ENCODE peak calls at places on chromosomes 13 and 19, in four cellular contexts. One of them, this sample, is unnamed.

GRCh38 chr19:28737021-28737525 is 475.9 kb downstream of the UQCRFS1 start:
- DNase-seq in kidney glomerular epithelial cell: peak; percentile 53
- DNase-seq in stimulated activated CD4-positive, alpha-beta T cell treated with anti-CD3 and anti-CD28 coated beads, Interleukin-1b, Interleukin-23, amount 100 ng/mL, for 24 hours: no peak
- DNase-seq in A172: peak; percentile 31
- DNase-seq in this sample: peak; percentile 51

GRCh38 chr19:55526216-55527196 is 10.4 kb downstream of the SBK2 start:
- DNase-seq in kidney glomerular epithelial cell: peak; percentile 67
- DNase-seq in stimulated activated CD4-positive, alpha-beta T cell treated with anti-CD3 and anti-CD28 coated beads, Interleukin-1b, Interleukin-23, amount 100 ng/mL, for 24 hours: no peak
- DNase-seq in A172: peak; percentile 45
- DNase-seq in this sample: peak; percentile 55

GRCh38 chr19:6740589-6741348 is 1.3 kb downstream of the TRIP10 start:
- DNase-seq in kidney glomerular epithelial cell: no peak
- DNase-seq in stimulated activated CD4-positive, alpha-beta T cell treated with anti-CD3 and anti-CD28 coated beads, Interleukin-1b, Interleukin-23, amount 100 ng/mL, for 24 hours: no peak
- DNase-seq in A172: no peak
- DNase-seq in this sample: no peak

GRCh38 chr13:65435590-65435989 is 1794.5 kb downstream of the PCDH9 start:
- DNase-seq in kidney glomerular epithelial cell: no peak
- DNase-seq in stimulated activated CD4-positive, alpha-beta T cell treated with anti-CD3 and anti-CD28 coated beads, Interleukin-1b, Interleukin-23, amount 100 ng/mL, for 24 hours: no peak
- DNase-seq in A172: no peak
- DNase-seq in this sample: no peak

GRCh38 chr13:112700291-112701060 is 10.6 kb downstream of the ATP11A start:
- DNase-seq in kidney glomerular epithelial cell: no peak
- DNase-seq in stimulated activated CD4-positive, alpha-beta T cell treated with anti-CD3 and anti-CD28 coated beads, Interleukin-1b, Interleukin-23, amount 100 ng/mL, for 24 hours: no peak
- DNase-seq in A172: no peak
- DNase-seq in this sample: no peak

GRCh38 chr19:8185343-8186068 is 23.7 kb upstream of the CERS4 start:
- DNase-seq in kidney glomerular epithelial cell: no peak
- DNase-seq in stimulated activated CD4-positive, alpha-beta T cell treated with anti-CD3 and anti-CD28 coated beads, Interleukin-1b, Interleukin-23, amount 100 ng/mL, for 24 hours: no peak
- DNase-seq in A172: no peak
- DNase-seq in this sample: no peak

GRCh38 chr19:7617735-7618134 is 11.6 kb downstream of the XAB2 start:
- DNase-seq in kidney glomerular epithelial cell: no peak
- DNase-seq in stimulated activated CD4-positive, alpha-beta T cell treated with anti-CD3 and anti-CD28 coated beads, Interleukin-1b, Interleukin-23, amount 100 ng/mL, for 24 hours: no peak
- DNase-seq in A172: no peak
- DNase-seq in this sample: no peak

GRCh38 chr19:31260171-31260933 is 88.9 kb downstream of the TSHZ3 start:
- DNase-seq in kidney glomerular epithelial cell: no peak
- DNase-seq in stimulated activated CD4-positive, alpha-beta T cell treated with anti-CD3 and anti-CD28 coated beads, Interleukin-1b, Interleukin-23, amount 100 ng/mL, for 24 hours: no peak
- DNase-seq in A172: no peak
- DNase-seq in this sample: no peak

GRCh38 chr19:608155-609000 is 18.7 kb downstream of the HCN2 start:
- DNase-seq in kidney glomerular epithelial cell: no peak
- DNase-seq in stimulated activated CD4-positive, alpha-beta T cell treated with anti-CD3 and anti-CD28 coated beads, Interleukin-1b, Interleukin-23, amount 100 ng/mL, for 24 hours: no peak
- DNase-seq in A172: peak; percentile 37
- DNase-seq in this sample: no peak

GRCh38 chr13:74751739-74752138 is 617.5 kb upstream of the KLF12 start:
- DNase-seq in kidney glomerular epithelial cell: no peak
- DNase-seq in stimulated activated CD4-positive, alpha-beta T cell treated with anti-CD3 and anti-CD28 coated beads, Interleukin-1b, Interleukin-23, amount 100 ng/mL, for 24 hours: no peak
- DNase-seq in A172: no peak
- DNase-seq in this sample: no peak

GRCh38 chr19:15251749-15252397 is 19.6 kb upstream of the EPHX3 start:
- DNase-seq in kidney glomerular epithelial cell: peak; percentile 77
- DNase-seq in stimulated activated CD4-positive, alpha-beta T cell treated with anti-CD3 and anti-CD28 coated beads, Interleukin-1b, Interleukin-23, amount 100 ng/mL, for 24 hours: no peak
- DNase-seq in A172: peak; percentile 78
- DNase-seq in this sample: peak; percentile 78

GRCh38 chr19:46082728-46083050 is 41.8 kb downstream of the IGFL3 start:
- DNase-seq in kidney glomerular epithelial cell: peak; percentile 6
- DNase-seq in stimulated activated CD4-positive, alpha-beta T cell treated with anti-CD3 and anti-CD28 coated beads, Interleukin-1b, Interleukin-23, amount 100 ng/mL, for 24 hours: no peak
- DNase-seq in A172: peak; percentile 4
- DNase-seq in this sample: peak; percentile 23

GRCh38 chr13:73166204-73166603 is 107.4 kb downstream of the KLF5 start:
- DNase-seq in kidney glomerular epithelial cell: no peak
- DNase-seq in stimulated activated CD4-positive, alpha-beta T cell treated with anti-CD3 and anti-CD28 coated beads, Interleukin-1b, Interleukin-23, amount 100 ng/mL, for 24 hours: no peak
- DNase-seq in A172: no peak
- DNase-seq in this sample: no peak

GRCh38 chr13:35781044-35781443 is 304.6 kb upstream of the MAB21L1 start:
- DNase-seq in kidney glomerular epithelial cell: no peak
- DNase-seq in stimulated activated CD4-positive, alpha-beta T cell treated with anti-CD3 and anti-CD28 coated beads, Interleukin-1b, Interleukin-23, amount 100 ng/mL, for 24 hours: no peak
- DNase-seq in A172: no peak
- DNase-seq in this sample: no peak

GRCh38 chr19:34669305-34669704 is 7.7 kb downstream of the SCGB2B2 start:
- DNase-seq in kidney glomerular epithelial cell: no peak
- DNase-seq in stimulated activated CD4-positive, alpha-beta T cell treated with anti-CD3 and anti-CD28 coated beads, Interleukin-1b, Interleukin-23, amount 100 ng/mL, for 24 hours: no peak
- DNase-seq in A172: no peak
- DNase-seq in this sample: no peak

GRCh38 chr13:112928958-112929777 is 39.8 kb upstream of the MCF2L start:
- DNase-seq in kidney glomerular epithelial cell: no peak
- DNase-seq in stimulated activated CD4-positive, alpha-beta T cell treated with anti-CD3 and anti-CD28 coated beads, Interleukin-1b, Interleukin-23, amount 100 ng/mL, for 24 hours: no peak
- DNase-seq in A172: peak; percentile 57
- DNase-seq in this sample: peak; percentile 19

GRCh38 chr13:76903544-76904162 is 17.4 kb upstream of the KCTD12 start:
- DNase-seq in kidney glomerular epithelial cell: peak; percentile 51
- DNase-seq in stimulated activated CD4-positive, alpha-beta T cell treated with anti-CD3 and anti-CD28 coated beads, Interleukin-1b, Interleukin-23, amount 100 ng/mL, for 24 hours: peak; percentile 32
- DNase-seq in A172: peak; percentile 57
- DNase-seq in this sample: peak; percentile 71

GRCh38 chr19:18436651-18437478 is 1.1 kb downstream of the ISYNA1 start:
- DNase-seq in kidney glomerular epithelial cell: peak; percentile 54
- DNase-seq in stimulated activated CD4-positive, alpha-beta T cell treated with anti-CD3 and anti-CD28 coated beads, Interleukin-1b, Interleukin-23, amount 100 ng/mL, for 24 hours: peak; percentile 46
- DNase-seq in A172: no peak
- DNase-seq in this sample: peak; percentile 68

GRCh38 chr19:4586245-4586644 is 26.8 kb upstream of the SEMA6B start:
- DNase-seq in kidney glomerular epithelial cell: no peak
- DNase-seq in stimulated activated CD4-positive, alpha-beta T cell treated with anti-CD3 and anti-CD28 coated beads, Interleukin-1b, Interleukin-23, amount 100 ng/mL, for 24 hours: no peak
- DNase-seq in A172: no peak
- DNase-seq in this sample: no peak

GRCh38 chr19:17294051-17294891 is 9.0 kb downstream of the ABHD8 start:
- DNase-seq in kidney glomerular epithelial cell: no peak
- DNase-seq in stimulated activated CD4-positive, alpha-beta T cell treated with anti-CD3 and anti-CD28 coated beads, Interleukin-1b, Interleukin-23, amount 100 ng/mL, for 24 hours: peak; percentile 44
- DNase-seq in A172: no peak
- DNase-seq in this sample: no peak

GRCh38 chr13:37656247-37656940 is 57.8 kb upstream of the POSTN start:
- DNase-seq in kidney glomerular epithelial cell: peak; percentile 92
- DNase-seq in stimulated activated CD4-positive, alpha-beta T cell treated with anti-CD3 and anti-CD28 coated beads, Interleukin-1b, Interleukin-23, amount 100 ng/mL, for 24 hours: no peak
- DNase-seq in A172: peak; percentile 97
- DNase-seq in this sample: peak; percentile 89

GRCh38 chr19:56699552-56699951 is 28.0 kb upstream of the ZNF835 start:
- DNase-seq in kidney glomerular epithelial cell: no peak
- DNase-seq in stimulated activated CD4-positive, alpha-beta T cell treated with anti-CD3 and anti-CD28 coated beads, Interleukin-1b, Interleukin-23, amount 100 ng/mL, for 24 hours: no peak
- DNase-seq in A172: no peak
- DNase-seq in this sample: no peak

GRCh38 chr19:47765522-47766358 is 12.8 kb upstream of the SELENOW start:
- DNase-seq in kidney glomerular epithelial cell: no peak
- DNase-seq in stimulated activated CD4-positive, alpha-beta T cell treated with anti-CD3 and anti-CD28 coated beads, Interleukin-1b, Interleukin-23, amount 100 ng/mL, for 24 hours: no peak
- DNase-seq in A172: no peak
- DNase-seq in this sample: no peak

GRCh38 chr13:108947551-108948030 is 318.2 kb downstream of the MYO16 start:
- DNase-seq in kidney glomerular epithelial cell: no peak
- DNase-seq in stimulated activated CD4-positive, alpha-beta T cell treated with anti-CD3 and anti-CD28 coated beads, Interleukin-1b, Interleukin-23, amount 100 ng/mL, for 24 hours: no peak
- DNase-seq in A172: no peak
- DNase-seq in this sample: no peak

GRCh38 chr19:48915757-48916156 is 15.6 kb downstream of the NUCB1 start:
- DNase-seq in kidney glomerular epithelial cell: no peak
- DNase-seq in stimulated activated CD4-positive, alpha-beta T cell treated with anti-CD3 and anti-CD28 coated beads, Interleukin-1b, Interleukin-23, amount 100 ng/mL, for 24 hours: no peak
- DNase-seq in A172: no peak
- DNase-seq in this sample: no peak

GRCh38 chr13:113049521-113049941 is 56.1 kb upstream of the F7 start:
- DNase-seq in kidney glomerular epithelial cell: no peak
- DNase-seq in stimulated activated CD4-positive, alpha-beta T cell treated with anti-CD3 and anti-CD28 coated beads, Interleukin-1b, Interleukin-23, amount 100 ng/mL, for 24 hours: no peak
- DNase-seq in A172: no peak
- DNase-seq in this sample: no peak

GRCh38 chr19:11404588-11405258 is 14.4 kb downstream of the RGL3 start:
- DNase-seq in kidney glomerular epithelial cell: no peak
- DNase-seq in stimulated activated CD4-positive, alpha-beta T cell treated with anti-CD3 and anti-CD28 coated beads, Interleukin-1b, Interleukin-23, amount 100 ng/mL, for 24 hours: no peak
- DNase-seq in A172: no peak
- DNase-seq in this sample: no peak

GRCh38 chr13:73972503-73972902 is 161.7 kb downstream of the KLF12 start:
- DNase-seq in kidney glomerular epithelial cell: no peak
- DNase-seq in stimulated activated CD4-positive, alpha-beta T cell treated with anti-CD3 and anti-CD28 coated beads, Interleukin-1b, Interleukin-23, amount 100 ng/mL, for 24 hours: no peak
- DNase-seq in A172: no peak
- DNase-seq in this sample: no peak

GRCh38 chr19:34366670-34367423 is 1.9 kb downstream of the GPI start:
- DNase-seq in kidney glomerular epithelial cell: no peak
- DNase-seq in stimulated activated CD4-positive, alpha-beta T cell treated with anti-CD3 and anti-CD28 coated beads, Interleukin-1b, Interleukin-23, amount 100 ng/mL, for 24 hours: no peak
- DNase-seq in A172: peak; percentile 30
- DNase-seq in this sample: peak; percentile 28

GRCh38 chr13:31334994-31335549 is 135.3 kb downstream of the B3GLCT start:
- DNase-seq in kidney glomerular epithelial cell: no peak
- DNase-seq in stimulated activated CD4-positive, alpha-beta T cell treated with anti-CD3 and anti-CD28 coated beads, Interleukin-1b, Interleukin-23, amount 100 ng/mL, for 24 hours: no peak
- DNase-seq in A172: no peak
- DNase-seq in this sample: no peak